ENCODE peak calls at places on chromosomes 7 and 10, in nine cellular contexts. I is ovary, W is upper lobe of left lung, M is heart left ventricle, T is tibial nerve, H is uterus, F is right lobe of liver, G is IMR-90, V is sigmoid colon. R is an unnamed sample.

GRCh38 chr7:14381306-14381705 is 391.8 kb upstream of the ETV1 start:
- DNase-seq in I (no peak), W (no peak), M (no peak), T (no peak), H (no peak), F (no peak), G (peak), V (no peak), R (peak)

GRCh38 chr7:43735802-43736603 is 6.7 kb upstream of the COA1 start:
- DNase-seq in I (no peak), W (no peak), M (no peak), T (no peak), H (no peak), F (no peak), G (peak), V (no peak), R (no peak)

GRCh38 chr7:134886353-134887057 is 99.8 kb upstream of the AGBL3 start:
- DNase-seq in I (peak), W (no peak), M (peak), T (no peak), H (peak), F (no peak), G (peak), V (peak), R (no peak)

GRCh38 chr7:34281260-34281659 is 375.9 kb downstream of the BMPER start:
- DNase-seq in I (no peak), W (no peak), M (no peak), T (no peak), H (no peak), F (no peak), G (no peak), V (no peak), R (no peak)

GRCh38 chr7:68306692-68307107 is 1291.6 kb upstream of the AUTS2 start:
- DNase-seq in I (no peak), W (no peak), M (no peak), T (no peak), H (no peak), F (no peak), G (no peak), V (no peak), R (no peak)

GRCh38 chr7:158275711-158276413 is 311.8 kb downstream of the PTPRN2 start:
- DNase-seq in I (no peak), W (peak), M (no peak), T (no peak), H (no peak), F (no peak), G (no peak), V (peak), R (no peak)

GRCh38 chr7:121490309-121490708 is 94.2 kb upstream of the FAM3C start:
- DNase-seq in I (no peak), W (no peak), M (no peak), T (no peak), H (no peak), F (no peak), G (no peak), V (no peak), R (no peak)

GRCh38 chr7:103551006-103551405 is 105.0 kb upstream of the SLC26A5 start:
- DNase-seq in I (no peak), W (no peak), M (no peak), T (no peak), H (no peak), F (no peak), G (peak), V (no peak), R (no peak)

GRCh38 chr7:38232475-38233366 is 40.7 kb downstream of the TARP start:
- DNase-seq in I (no peak), W (peak), M (peak), T (no peak), H (no peak), F (no peak), G (peak), V (no peak), R (no peak)

GRCh38 chr7:95205821-95206220 is 118.5 kb downstream of the PON1 start:
- DNase-seq in I (no peak), W (no peak), M (no peak), T (no peak), H (no peak), F (no peak), G (peak), V (no peak), R (peak)

GRCh38 chr10:4069491-4069890 is 284.5 kb upstream of the KLF6 start:
- DNase-seq in I (no peak), W (no peak), M (no peak), T (no peak), H (no peak), F (no peak), G (peak), V (no peak), R (no peak)

GRCh38 chr10:42875792-42876191 is 93.2 kb downstream of the BMS1 start:
- DNase-seq in I (no peak), W (no peak), M (peak), T (no peak), H (no peak), F (no peak), G (peak), V (no peak), R (peak)

GRCh38 chr10:103592186-103593021 is 98.9 kb downstream of the NEURL1 start:
- DNase-seq in I (no peak), W (no peak), M (no peak), T (no peak), H (peak), F (no peak), G (peak), V (no peak), R (peak)

GRCh38 chr10:110077436-110078120 is 69.8 kb downstream of the ADD3 start:
- DNase-seq in I (no peak), W (no peak), M (no peak), T (no peak), H (no peak), F (no peak), G (no peak), V (no peak), R (no peak)

GRCh38 chr7:2012981-2013380 is 219.8 kb downstream of the MAD1L1 start:
- DNase-seq in I (no peak), W (peak), M (peak), T (no peak), H (no peak), F (peak), G (peak), V (peak), R (no peak)

GRCh38 chr7:42104231-42104630 is 132.8 kb downstream of the GLI3 start:
- DNase-seq in I (no peak), W (no peak), M (no peak), T (no peak), H (no peak), F (no peak), G (no peak), V (no peak), R (no peak)

GRCh38 chr7:158278745-158279320 is 308.8 kb downstream of the PTPRN2 start:
- DNase-seq in I (no peak), W (peak), M (peak), T (peak), H (no peak), F (no peak), G (no peak), V (no peak), R (no peak)

GRCh38 chr7:48899932-48900331 is 24.4 kb upstream of the CDC14C start:
- DNase-seq in I (no peak), W (no peak), M (no peak), T (no peak), H (no peak), F (no peak), G (no peak), V (no peak), R (no peak)

GRCh38 chr7:5591547-5591899 is 167.9 kb upstream of the TNRC18 start:
- DNase-seq in I (no peak), W (peak), M (peak), T (no peak), H (no peak), F (no peak), G (peak), V (no peak), R (peak)

GRCh38 chr7:140683657-140684056 is 10.9 kb downstream of the ADCK2 start:
- DNase-seq in I (no peak), W (no peak), M (no peak), T (no peak), H (no peak), F (no peak), G (no peak), V (no peak), R (no peak)

GRCh38 chr7:129376076-129376777 is 58.0 kb upstream of the STRIP2 start:
- DNase-seq in I (no peak), W (peak), M (no peak), T (no peak), H (no peak), F (no peak), G (peak), V (no peak), R (no peak)

GRCh38 chr7:139915864-139916716 is 87.0 kb downstream of the TBXAS1 start:
- DNase-seq in I (peak), W (peak), M (no peak), T (no peak), H (peak), F (no peak), G (peak), V (no peak), R (peak)

GRCh38 chr7:121307021-121307575 is 21.7 kb upstream of the WNT16 start:
- DNase-seq in I (no peak), W (no peak), M (no peak), T (no peak), H (no peak), F (no peak), G (no peak), V (no peak), R (no peak)

GRCh38 chr10:103491729-103492364 is 1.7 kb upstream of the NEURL1 start:
- DNase-seq in I (peak), W (no peak), M (no peak), T (no peak), H (peak), F (no peak), G (peak), V (no peak), R (peak)

GRCh38 chr10:129049501-129049900 is 417.5 kb upstream of the MGMT start:
- DNase-seq in I (no peak), W (no peak), M (no peak), T (no peak), H (no peak), F (no peak), G (no peak), V (no peak), R (no peak)

GRCh38 chr7:155921804-155922506 is 109.7 kb upstream of the SHH start:
- DNase-seq in I (no peak), W (peak), M (no peak), T (no peak), H (no peak), F (no peak), G (no peak), V (peak), R (no peak)

GRCh38 chr10:76033457-76034196 is 602.2 kb downstream of the LRMDA start:
- DNase-seq in I (no peak), W (peak), M (no peak), T (no peak), H (no peak), F (peak), G (peak), V (no peak), R (no peak)

GRCh38 chr7:147240468-147240867 is 1123.9 kb downstream of the CNTNAP2 start:
- DNase-seq in I (no peak), W (no peak), M (no peak), T (no peak), H (no peak), F (no peak), G (no peak), V (no peak), R (no peak)

GRCh38 chr7:35526645-35527044 is 168.3 kb downstream of the HERPUD2 start:
- DNase-seq in I (no peak), W (no peak), M (no peak), T (no peak), H (no peak), F (no peak), G (no peak), V (no peak), R (no peak)

GRCh38 chr7:76063114-76063513 is 15.2 kb downstream of the MDH2 start:
- DNase-seq in I (no peak), W (no peak), M (no peak), T (no peak), H (no peak), F (no peak), G (no peak), V (no peak), R (no peak)

GRCh38 chr7:35035511-35035921 is 1.8 kb downstream of the DPY19L1 start:
- DNase-seq in I (no peak), W (peak), M (no peak), T (no peak), H (no peak), F (no peak), G (peak), V (no peak), R (peak)

GRCh38 chr10:125762692-125763648 is 12.7 kb downstream of the MMP21 start:
- DNase-seq in I (no peak), W (no peak), M (no peak), T (no peak), H (no peak), F (no peak), G (no peak), V (no peak), R (no peak)

GRCh38 chr7:114539575-114539974 is 125.0 kb downstream of the FOXP2 start:
- DNase-seq in I (no peak), W (no peak), M (no peak), T (no peak), H (no peak), F (no peak), G (peak), V (no peak), R (no peak)

GRCh38 chr10:65350619-65351018 is 1575.2 kb upstream of the LRRTM3 start:
- DNase-seq in I (no peak), W (no peak), M (no peak), T (no peak), H (no peak), F (no peak), G (no peak), V (no peak), R (no peak)

GRCh38 chr10:103798511-103798910 is 56.9 kb downstream of the SH3PXD2A start:
- DNase-seq in I (no peak), W (no peak), M (no peak), T (no peak), H (no peak), F (peak), G (no peak), V (no peak), R (no peak)

GRCh38 chr10:122419890-122420623 is 34.4 kb upstream of the ARMS2 start:
- DNase-seq in I (no peak), W (no peak), M (no peak), T (no peak), H (no peak), F (no peak), G (peak), V (peak), R (no peak)

GRCh38 chr7:64868469-64868868 is 34.6 kb upstream of the ZNF273 start:
- DNase-seq in I (no peak), W (no peak), M (no peak), T (no peak), H (no peak), F (no peak), G (no peak), V (no peak), R (no peak)

GRCh38 chr10:29297678-29298077 is 8.8 kb downstream of the LYZL1 start:
- DNase-seq in I (no peak), W (no peak), M (no peak), T (no peak), H (no peak), F (no peak), G (no peak), V (no peak), R (no peak)
- TF ChIP-seq POLR2A in I (no peak), W (no peak), M (no peak), T (no peak), H (no peak), F (no peak), G (no peak), V (no peak), R (no peak)

GRCh38 chr10:86755740-86756510 is 494 bp upstream of the BMPR1A start:
- DNase-seq in I (peak), W (peak), M (peak), T (peak), H (peak), F (peak), G (peak), V (peak), R (peak)

GRCh38 chr10:86755454-86755739 is 1.0 kb upstream of the BMPR1A start:
- DNase-seq in I (no peak), W (no peak), M (no peak), T (no peak), H (no peak), F (no peak), G (no peak), V (no peak), R (no peak)

GRCh38 chr10:86757110-86757790 is 831 bp downstream of the BMPR1A start:
- DNase-seq in I (peak), W (peak), M (peak), T (peak), H (peak), F (no peak), G (peak), V (peak), R (peak)

GRCh38 chr10:86758231-86759072 is 2.0 kb downstream of the BMPR1A start:
- DNase-seq in I (no peak), W (no peak), M (no peak), T (no peak), H (no peak), F (no peak), G (peak), V (no peak), R (no peak)

DNA sequence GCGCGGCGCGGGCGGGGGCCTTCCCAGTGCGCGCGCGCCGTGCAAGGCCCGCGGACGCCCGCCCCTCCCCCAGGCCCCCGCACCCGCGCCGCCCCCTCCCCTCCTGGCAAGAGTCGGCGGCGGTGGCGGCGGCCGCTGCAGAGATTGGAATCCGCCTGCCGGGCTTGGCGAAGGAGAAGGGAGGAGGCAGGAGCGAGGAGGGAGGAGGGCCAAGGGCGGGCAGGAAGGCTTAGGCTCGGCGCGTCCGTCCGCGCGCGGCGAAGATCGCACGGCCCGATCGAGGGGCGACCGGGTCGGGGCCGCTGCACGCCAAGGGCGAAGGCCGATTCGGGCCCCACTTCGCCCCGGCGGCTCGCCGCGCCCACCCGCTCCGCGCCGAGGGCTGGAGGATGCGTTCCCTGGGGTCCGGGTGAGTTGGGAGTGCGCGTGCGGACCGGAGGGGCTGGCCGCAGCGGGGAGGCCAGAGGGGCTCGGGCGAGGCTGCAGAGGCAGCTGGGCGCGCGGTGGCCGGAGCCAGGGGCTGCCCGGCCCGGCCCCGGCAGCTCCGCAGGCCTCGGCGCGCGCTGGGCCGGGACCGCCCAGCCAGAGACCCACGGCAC is at the start of gene BMPR1A:
- DNase-seq in I (no peak), W (peak), M (peak), T (no peak), H (no peak), F (no peak), G (peak), V (no peak), R (peak)
- TF ChIP-seq POLR2A in I (no peak), W (no peak), M (no peak), T (no peak), H (no peak), F (no peak), G (no peak), V (peak), R (peak)

GRCh38 chr10:97882142-97883091 is 32.8 kb downstream of the GOLGA7B start:
- DNase-seq in I (no peak), W (peak), M (no peak), T (no peak), H (no peak), F (no peak), G (peak), V (no peak), R (peak)
- TF ChIP-seq POLR2A in I (no peak), W (no peak), M (no peak), T (no peak), H (no peak), F (no peak), G (no peak), V (no peak), R (peak)

DNA sequence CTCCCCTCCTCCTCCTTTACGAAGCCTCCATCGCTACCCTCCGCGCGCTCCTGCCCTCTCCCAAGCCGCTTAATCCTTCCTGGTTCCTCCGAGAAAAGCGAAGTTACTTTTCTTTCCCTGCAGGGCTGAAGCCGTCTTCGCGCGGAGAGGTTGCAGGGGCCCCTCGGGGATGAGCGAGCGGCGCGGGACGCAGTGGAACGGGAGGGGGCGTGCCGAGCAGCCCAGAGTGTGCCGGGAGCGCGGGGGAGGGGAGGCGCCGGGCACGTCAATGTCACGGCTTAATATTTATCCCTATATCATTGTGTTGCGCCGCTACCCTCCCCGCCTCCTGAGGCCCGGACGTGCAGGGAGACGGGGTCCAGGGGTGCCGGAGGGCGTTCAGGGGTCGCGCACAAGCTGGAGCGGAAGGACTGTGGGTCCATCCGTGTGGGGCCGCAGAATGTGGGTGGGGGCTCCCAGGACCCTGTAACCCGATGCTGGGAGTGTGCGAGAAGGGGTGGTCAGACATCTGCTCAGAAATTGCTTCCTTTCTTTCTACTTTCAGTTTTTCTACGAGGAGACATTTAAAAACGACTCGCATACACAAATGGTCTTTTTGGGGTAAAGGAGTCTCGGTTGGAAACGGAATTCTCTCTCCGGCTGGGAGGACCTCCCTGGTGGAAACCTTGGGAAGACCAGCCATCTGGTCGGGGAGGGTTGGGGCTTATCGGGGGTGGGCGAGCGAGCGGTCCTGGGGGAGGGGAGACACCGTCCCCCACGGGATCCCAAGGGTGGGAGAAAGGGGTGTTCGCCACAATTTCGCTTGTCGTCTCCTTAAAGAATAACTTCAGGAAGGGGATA is 2.4 kb downstream of the CDK6 start:
- DNase-seq in I (peak), W (peak), M (peak), T (peak), H (peak), F (peak), G (peak), V (peak), R (peak)
- TF ChIP-seq POLR2A in I (no peak), W (no peak), M (no peak), T (peak), H (no peak), F (peak), G (no peak), V (peak), R (peak)